ENCODE peak calls at places on chromosomes 2 and 18, in nine cellular contexts. One of them, this sample, is unnamed. For H3K36me3, the result is how much of the 10 kb centered on the place peaks cover.

GRCh38 chr18:24014062-24014985 is at the start of gene TTC39C:
- DNase-seq in WERI-Rb-1: peak
- DNase-seq in uterus: peak
- DNase-seq in ascending aorta: no peak
- DNase-seq in stomach: peak
- DNase-seq in PC-3: peak
- DNase-seq in lower lobe of right lung: peak
- DNase-seq in neural progenitor cell: peak
- DNase-seq in breast epithelium: peak
- DNase-seq in this sample: peak

GRCh38 chr2:74366036-74366435 is 14.1 kb downstream of the DCTN1 start:
- DNase-seq in ascending aorta: no peak
- DNase-seq in WERI-Rb-1: no peak
- DNase-seq in PC-3: no peak
- DNase-seq in breast epithelium: no peak
- DNase-seq in lower lobe of right lung: no peak
- DNase-seq in stomach: no peak
- DNase-seq in uterus: no peak
- DNase-seq in neural progenitor cell: no peak
- DNase-seq in this sample: no peak

GRCh38 chr2:165905269-165905668 is 48.3 kb downstream of the TTC21B start:
- DNase-seq in uterus: no peak
- DNase-seq in lower lobe of right lung: no peak
- DNase-seq in neural progenitor cell: no peak
- DNase-seq in breast epithelium: no peak
- DNase-seq in WERI-Rb-1: no peak
- DNase-seq in PC-3: no peak
- DNase-seq in ascending aorta: no peak
- DNase-seq in stomach: no peak
- DNase-seq in this sample: no peak

GRCh38 chr18:22538463-22538862 is 120.7 kb upstream of the CTAGE1 start:
- DNase-seq in uterus: no peak
- DNase-seq in WERI-Rb-1: no peak
- DNase-seq in stomach: no peak
- DNase-seq in breast epithelium: no peak
- DNase-seq in ascending aorta: no peak
- DNase-seq in lower lobe of right lung: no peak
- DNase-seq in neural progenitor cell: no peak
- DNase-seq in PC-3: no peak
- DNase-seq in this sample: no peak

GRCh38 chr2:165112133-165112573 is 91.7 kb downstream of the SCN3A start:
- DNase-seq in lower lobe of right lung: no peak
- DNase-seq in WERI-Rb-1: no peak
- DNase-seq in breast epithelium: no peak
- DNase-seq in neural progenitor cell: no peak
- DNase-seq in ascending aorta: no peak
- DNase-seq in uterus: no peak
- DNase-seq in PC-3: no peak
- DNase-seq in stomach: no peak
- DNase-seq in this sample: no peak

GRCh38 chr2:109560265-109560664 is 53.5 kb downstream of the SEPTIN10 start:
- DNase-seq in stomach: no peak
- DNase-seq in breast epithelium: no peak
- DNase-seq in uterus: no peak
- DNase-seq in PC-3: peak
- DNase-seq in ascending aorta: no peak
- DNase-seq in neural progenitor cell: no peak
- DNase-seq in WERI-Rb-1: no peak
- DNase-seq in lower lobe of right lung: no peak
- DNase-seq in this sample: peak

GRCh38 chr18:9701604-9702324 is 6.3 kb upstream of the RAB31 start:
- DNase-seq in stomach: no peak
- DNase-seq in ascending aorta: no peak
- DNase-seq in lower lobe of right lung: no peak
- DNase-seq in neural progenitor cell: no peak
- DNase-seq in breast epithelium: no peak
- DNase-seq in PC-3: no peak
- DNase-seq in WERI-Rb-1: no peak
- DNase-seq in uterus: no peak
- DNase-seq in this sample: no peak

GRCh38 chr18:9690418-9691178 is 17.5 kb upstream of the RAB31 start:
- DNase-seq in ascending aorta: no peak
- DNase-seq in breast epithelium: no peak
- DNase-seq in uterus: no peak
- DNase-seq in lower lobe of right lung: no peak
- DNase-seq in PC-3: no peak
- DNase-seq in WERI-Rb-1: no peak
- DNase-seq in neural progenitor cell: no peak
- DNase-seq in stomach: no peak
- DNase-seq in this sample: no peak

GRCh38 chr2:179917272-179917671 is 55.9 kb upstream of the ZNF385B start:
- DNase-seq in lower lobe of right lung: no peak
- DNase-seq in breast epithelium: no peak
- DNase-seq in neural progenitor cell: no peak
- DNase-seq in uterus: no peak
- DNase-seq in stomach: no peak
- DNase-seq in ascending aorta: no peak
- DNase-seq in PC-3: peak
- DNase-seq in WERI-Rb-1: no peak
- DNase-seq in this sample: no peak

GRCh38 chr2:104872866-104873688 is 19.2 kb downstream of the POU3F3 start:
- DNase-seq in WERI-Rb-1: peak
- DNase-seq in PC-3: peak
- DNase-seq in breast epithelium: no peak
- DNase-seq in uterus: no peak
- DNase-seq in lower lobe of right lung: peak
- DNase-seq in ascending aorta: no peak
- DNase-seq in stomach: peak
- DNase-seq in neural progenitor cell: peak
- DNase-seq in this sample: peak

GRCh38 chr18:73942081-73942625 is 205.5 kb downstream of the FBXO15 start:
- DNase-seq in PC-3: peak
- DNase-seq in WERI-Rb-1: no peak
- DNase-seq in breast epithelium: no peak
- DNase-seq in neural progenitor cell: no peak
- DNase-seq in uterus: no peak
- DNase-seq in stomach: no peak
- DNase-seq in ascending aorta: no peak
- DNase-seq in lower lobe of right lung: no peak
- DNase-seq in this sample: peak

GRCh38 chr2:109395487-109396337 is 218.1 kb downstream of the SEPTIN10 start:
- DNase-seq in ascending aorta: no peak
- DNase-seq in uterus: no peak
- DNase-seq in WERI-Rb-1: no peak
- DNase-seq in PC-3: no peak
- DNase-seq in stomach: no peak
- DNase-seq in lower lobe of right lung: no peak
- DNase-seq in neural progenitor cell: no peak
- DNase-seq in breast epithelium: no peak
- DNase-seq in this sample: peak

GRCh38 chr2:28436525-28437051 is 43.9 kb downstream of the FOSL2 start:
- DNase-seq in stomach: no peak
- DNase-seq in PC-3: no peak
- DNase-seq in uterus: no peak
- DNase-seq in neural progenitor cell: no peak
- DNase-seq in ascending aorta: no peak
- DNase-seq in lower lobe of right lung: peak
- DNase-seq in breast epithelium: peak
- DNase-seq in WERI-Rb-1: no peak
- DNase-seq in this sample: no peak

GRCh38 chr2:105781274-105781673 is 36.6 kb downstream of the NCK2 start:
- DNase-seq in lower lobe of right lung: no peak
- DNase-seq in PC-3: no peak
- DNase-seq in stomach: no peak
- DNase-seq in breast epithelium: no peak
- DNase-seq in uterus: no peak
- DNase-seq in neural progenitor cell: no peak
- DNase-seq in WERI-Rb-1: no peak
- DNase-seq in ascending aorta: no peak
- DNase-seq in this sample: no peak

GRCh38 chr2:54573532-54573915 is 117.4 kb downstream of the SPTBN1 start:
- DNase-seq in PC-3: no peak
- DNase-seq in uterus: no peak
- DNase-seq in stomach: no peak
- DNase-seq in breast epithelium: no peak
- DNase-seq in WERI-Rb-1: no peak
- DNase-seq in neural progenitor cell: no peak
- DNase-seq in lower lobe of right lung: no peak
- DNase-seq in ascending aorta: no peak
- DNase-seq in this sample: no peak

GRCh38 chr2:196758474-196759377 is 40.8 kb downstream of the GTF3C3 start:
- DNase-seq in WERI-Rb-1: no peak
- DNase-seq in stomach: no peak
- DNase-seq in breast epithelium: no peak
- DNase-seq in lower lobe of right lung: no peak
- DNase-seq in uterus: no peak
- DNase-seq in ascending aorta: no peak
- DNase-seq in neural progenitor cell: no peak
- DNase-seq in PC-3: peak
- DNase-seq in this sample: no peak

DNA sequence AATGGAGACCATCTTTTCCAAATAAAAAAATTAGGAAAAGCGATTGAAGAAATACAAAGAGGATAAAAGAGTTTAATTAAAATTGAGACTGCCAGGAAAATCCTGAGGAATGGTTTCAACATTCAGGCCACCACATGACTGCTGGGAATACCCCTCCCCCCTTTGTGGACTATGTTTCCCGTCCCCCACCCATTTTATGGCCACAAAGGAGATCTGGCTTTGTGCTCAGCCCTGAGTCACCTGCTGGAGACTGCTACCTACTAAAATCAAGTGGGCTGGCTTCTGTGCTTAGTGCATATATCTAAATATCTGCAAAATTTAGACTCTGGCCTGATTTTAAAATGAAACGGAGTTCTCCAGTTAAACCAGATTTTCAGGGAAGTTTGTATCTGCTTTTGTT is 10.1 kb downstream of the RND3 start:
- DNase-seq in ascending aorta: no peak
- DNase-seq in lower lobe of right lung: no peak
- DNase-seq in uterus: no peak
- DNase-seq in PC-3: peak
- DNase-seq in stomach: no peak
- DNase-seq in neural progenitor cell: no peak
- DNase-seq in WERI-Rb-1: peak
- DNase-seq in breast epithelium: no peak
- DNase-seq in this sample: no peak
- H3K27ac ChIP-seq in ascending aorta: peak
- H3K27ac ChIP-seq in lower lobe of right lung: peak
- H3K27ac ChIP-seq in uterus: peak
- H3K27ac ChIP-seq in PC-3: peak
- H3K27ac ChIP-seq in stomach: peak
- H3K27ac ChIP-seq in neural progenitor cell: peak
- H3K27ac ChIP-seq in WERI-Rb-1: peak
- H3K27ac ChIP-seq in breast epithelium: peak
- H3K27ac ChIP-seq in this sample: peak

GRCh38 chr2:170963386-170963785 is 34.3 kb downstream of the GORASP2 start:
- DNase-seq in PC-3: no peak
- DNase-seq in lower lobe of right lung: no peak
- DNase-seq in WERI-Rb-1: no peak
- DNase-seq in neural progenitor cell: no peak
- DNase-seq in breast epithelium: no peak
- DNase-seq in stomach: no peak
- DNase-seq in ascending aorta: no peak
- DNase-seq in uterus: no peak
- DNase-seq in this sample: no peak
- H3K36me3 ChIP-seq in PC-3: half or more
- H3K36me3 ChIP-seq in lower lobe of right lung: half or more
- H3K36me3 ChIP-seq in WERI-Rb-1: half or more
- H3K36me3 ChIP-seq in neural progenitor cell: under half
- H3K36me3 ChIP-seq in breast epithelium: under half
- H3K36me3 ChIP-seq in stomach: half or more
- H3K36me3 ChIP-seq in ascending aorta: half or more
- H3K36me3 ChIP-seq in uterus: under half
- H3K36me3 ChIP-seq in this sample: half or more

GRCh38 chr2:95346738-95347671 is 49.9 kb downstream of the KCNIP3 start:
- DNase-seq in breast epithelium: peak
- DNase-seq in PC-3: peak
- DNase-seq in lower lobe of right lung: no peak
- DNase-seq in ascending aorta: no peak
- DNase-seq in WERI-Rb-1: no peak
- DNase-seq in stomach: peak
- DNase-seq in neural progenitor cell: peak
- DNase-seq in uterus: peak
- DNase-seq in this sample: peak

GRCh38 chr2:95345066-95345414 is 47.9 kb downstream of the KCNIP3 start:
- DNase-seq in lower lobe of right lung: no peak
- DNase-seq in uterus: no peak
- DNase-seq in neural progenitor cell: no peak
- DNase-seq in PC-3: no peak
- DNase-seq in WERI-Rb-1: no peak
- DNase-seq in breast epithelium: peak
- DNase-seq in ascending aorta: no peak
- DNase-seq in stomach: peak
- DNase-seq in this sample: no peak

GRCh38 chr2:95345415-95346235 is 48.5 kb downstream of the KCNIP3 start:
- DNase-seq in breast epithelium: peak
- DNase-seq in PC-3: peak
- DNase-seq in neural progenitor cell: peak
- DNase-seq in ascending aorta: peak
- DNase-seq in stomach: peak
- DNase-seq in lower lobe of right lung: peak
- DNase-seq in uterus: peak
- DNase-seq in WERI-Rb-1: peak
- DNase-seq in this sample: peak

GRCh38 chr2:95344656-95345055 is 47.5 kb downstream of the KCNIP3 start:
- DNase-seq in uterus: no peak
- DNase-seq in stomach: no peak
- DNase-seq in lower lobe of right lung: no peak
- DNase-seq in neural progenitor cell: no peak
- DNase-seq in ascending aorta: no peak
- DNase-seq in breast epithelium: peak
- DNase-seq in WERI-Rb-1: no peak
- DNase-seq in PC-3: no peak
- DNase-seq in this sample: peak

DNA sequence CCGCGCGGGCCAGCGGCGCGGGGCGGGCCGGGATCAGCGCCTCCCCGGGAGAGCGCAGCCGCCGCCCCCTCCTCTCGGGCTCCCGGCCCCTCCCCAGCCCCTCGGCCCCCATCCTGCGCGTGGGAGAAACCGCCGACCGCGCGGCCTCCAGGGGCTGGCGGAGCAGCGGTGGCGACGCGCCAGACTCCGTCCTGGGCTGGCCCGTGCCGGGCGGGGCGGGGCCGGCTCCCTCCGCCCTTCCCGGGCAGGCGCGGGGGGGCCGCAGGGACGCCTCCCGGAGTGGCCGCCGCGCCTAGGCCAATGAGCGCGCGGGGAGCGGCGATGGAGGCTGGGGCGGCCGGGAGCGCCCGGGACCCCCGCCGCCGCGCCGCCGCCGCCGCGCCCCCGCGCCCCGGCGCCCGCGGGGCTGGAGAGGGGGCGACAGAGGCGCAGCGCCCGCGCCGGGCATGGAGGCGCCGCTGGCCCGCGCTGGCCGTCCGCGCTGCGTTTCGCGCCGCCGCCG is 49.1 kb downstream of the KCNIP3 start:
- DNase-seq in uterus: peak
- DNase-seq in ascending aorta: no peak
- DNase-seq in neural progenitor cell: no peak
- DNase-seq in lower lobe of right lung: peak
- DNase-seq in breast epithelium: peak
- DNase-seq in PC-3: peak
- DNase-seq in WERI-Rb-1: peak
- DNase-seq in stomach: peak
- DNase-seq in this sample: peak
- H3K4me3 ChIP-seq in uterus: peak
- H3K4me3 ChIP-seq in ascending aorta: peak
- H3K4me3 ChIP-seq in neural progenitor cell: peak
- H3K4me3 ChIP-seq in lower lobe of right lung: peak
- H3K4me3 ChIP-seq in breast epithelium: peak
- H3K4me3 ChIP-seq in PC-3: peak
- H3K4me3 ChIP-seq in WERI-Rb-1: peak
- H3K4me3 ChIP-seq in stomach: peak
- H3K4me3 ChIP-seq in this sample: peak

GRCh38 chr2:38277245-38278119 is 99.6 kb downstream of the ATL2 start:
- DNase-seq in stomach: no peak
- DNase-seq in PC-3: peak
- DNase-seq in uterus: no peak
- DNase-seq in neural progenitor cell: peak
- DNase-seq in lower lobe of right lung: no peak
- DNase-seq in WERI-Rb-1: no peak
- DNase-seq in breast epithelium: no peak
- DNase-seq in ascending aorta: no peak
- DNase-seq in this sample: no peak
- H3K27ac ChIP-seq in stomach: no peak
- H3K27ac ChIP-seq in PC-3: no peak
- H3K27ac ChIP-seq in uterus: no peak
- H3K27ac ChIP-seq in neural progenitor cell: no peak
- H3K27ac ChIP-seq in lower lobe of right lung: peak
- H3K27ac ChIP-seq in WERI-Rb-1: peak
- H3K27ac ChIP-seq in breast epithelium: no peak
- H3K27ac ChIP-seq in ascending aorta: no peak
- H3K27ac ChIP-seq in this sample: no peak